ENCODE peak calls at places on chromosomes 2 and 18, in eight cellular contexts. One of them, this sample, is unnamed.

GRCh38 chr2:124269348-124269747 is 244.3 kb downstream of the CNTNAP5 start:
- DNase-seq in left ventricle myocardium inferior: no peak
- DNase-seq in pancreas: no peak
- DNase-seq in glutamatergic neuron: no peak
- DNase-seq in nephron progenitor cell: no peak
- DNase-seq in RWPE1: no peak
- DNase-seq in endothelial cell: no peak
- DNase-seq in heart left ventricle: no peak
- DNase-seq in this sample: no peak

GRCh38 chr2:215967590-215968373 is 45.6 kb downstream of the MREG start:
- DNase-seq in left ventricle myocardium inferior: no peak
- DNase-seq in pancreas: no peak
- DNase-seq in glutamatergic neuron: no peak
- DNase-seq in nephron progenitor cell: no peak
- DNase-seq in RWPE1: no peak
- DNase-seq in endothelial cell: no peak
- DNase-seq in heart left ventricle: no peak
- DNase-seq in this sample: peak

GRCh38 chr2:6372317-6372903 is 493.3 kb downstream of the CMPK2 start:
- DNase-seq in left ventricle myocardium inferior: no peak
- DNase-seq in pancreas: no peak
- DNase-seq in glutamatergic neuron: no peak
- DNase-seq in nephron progenitor cell: no peak
- DNase-seq in RWPE1: peak
- DNase-seq in endothelial cell: no peak
- DNase-seq in heart left ventricle: no peak
- DNase-seq in this sample: no peak

GRCh38 chr18:13889661-13890060 is 25.7 kb downstream of the MC2R start:
- DNase-seq in left ventricle myocardium inferior: no peak
- DNase-seq in pancreas: no peak
- DNase-seq in glutamatergic neuron: no peak
- DNase-seq in nephron progenitor cell: no peak
- DNase-seq in RWPE1: peak
- DNase-seq in endothelial cell: no peak
- DNase-seq in heart left ventricle: no peak
- DNase-seq in this sample: peak

GRCh38 chr2:39530423-39530866 is 93.4 kb upstream of the MAP4K3 start:
- DNase-seq in left ventricle myocardium inferior: no peak
- DNase-seq in pancreas: no peak
- DNase-seq in glutamatergic neuron: no peak
- DNase-seq in nephron progenitor cell: no peak
- DNase-seq in RWPE1: no peak
- DNase-seq in endothelial cell: no peak
- DNase-seq in heart left ventricle: no peak
- DNase-seq in this sample: peak

GRCh38 chr2:120429586-120430500 is 83.9 kb downstream of the INHBB start:
- DNase-seq in left ventricle myocardium inferior: no peak
- DNase-seq in pancreas: no peak
- DNase-seq in glutamatergic neuron: peak
- DNase-seq in nephron progenitor cell: no peak
- DNase-seq in RWPE1: no peak
- DNase-seq in endothelial cell: no peak
- DNase-seq in heart left ventricle: no peak
- DNase-seq in this sample: no peak

GRCh38 chr2:112884869-112885502 is 26.0 kb upstream of the IL37 start:
- DNase-seq in left ventricle myocardium inferior: peak
- DNase-seq in pancreas: peak
- DNase-seq in glutamatergic neuron: peak
- DNase-seq in nephron progenitor cell: peak
- DNase-seq in RWPE1: peak
- DNase-seq in endothelial cell: peak
- DNase-seq in heart left ventricle: peak
- DNase-seq in this sample: peak

GRCh38 chr18:49491857-49492693 is 5.0 kb upstream of the C18orf32 start:
- DNase-seq in left ventricle myocardium inferior: peak
- DNase-seq in pancreas: peak
- DNase-seq in glutamatergic neuron: peak
- DNase-seq in nephron progenitor cell: peak
- DNase-seq in RWPE1: peak
- DNase-seq in endothelial cell: peak
- DNase-seq in heart left ventricle: peak
- DNase-seq in this sample: peak

GRCh38 chr2:102637358-102637757 is 18.0 kb downstream of the SLC9A2 start:
- DNase-seq in left ventricle myocardium inferior: no peak
- DNase-seq in pancreas: no peak
- DNase-seq in glutamatergic neuron: no peak
- DNase-seq in nephron progenitor cell: no peak
- DNase-seq in RWPE1: no peak
- DNase-seq in endothelial cell: no peak
- DNase-seq in heart left ventricle: no peak
- DNase-seq in this sample: no peak

GRCh38 chr18:3495691-3496090 is 45.7 kb downstream of the TGIF1 start:
- DNase-seq in left ventricle myocardium inferior: no peak
- DNase-seq in pancreas: no peak
- DNase-seq in glutamatergic neuron: no peak
- DNase-seq in nephron progenitor cell: no peak
- DNase-seq in RWPE1: no peak
- DNase-seq in endothelial cell: no peak
- DNase-seq in heart left ventricle: no peak
- DNase-seq in this sample: no peak

GRCh38 chr2:2706306-2706705 is 375.2 kb upstream of the MYT1L start:
- DNase-seq in left ventricle myocardium inferior: no peak
- DNase-seq in pancreas: no peak
- DNase-seq in glutamatergic neuron: no peak
- DNase-seq in nephron progenitor cell: no peak
- DNase-seq in RWPE1: no peak
- DNase-seq in endothelial cell: no peak
- DNase-seq in heart left ventricle: no peak
- DNase-seq in this sample: peak

GRCh38 chr2:239805043-239805329 is 220.2 kb downstream of the NDUFA10 start:
- DNase-seq in left ventricle myocardium inferior: no peak
- DNase-seq in pancreas: no peak
- DNase-seq in glutamatergic neuron: no peak
- DNase-seq in nephron progenitor cell: no peak
- DNase-seq in RWPE1: no peak
- DNase-seq in endothelial cell: no peak
- DNase-seq in heart left ventricle: no peak
- DNase-seq in this sample: no peak

GRCh38 chr2:204072443-204073324 is 136.1 kb downstream of the ICOS start:
- DNase-seq in left ventricle myocardium inferior: no peak
- DNase-seq in pancreas: peak
- DNase-seq in glutamatergic neuron: peak
- DNase-seq in nephron progenitor cell: peak
- DNase-seq in RWPE1: no peak
- DNase-seq in endothelial cell: peak
- DNase-seq in heart left ventricle: no peak
- DNase-seq in this sample: peak

GRCh38 chr2:205644018-205644417 is 38.3 kb upstream of the NRP2 start:
- DNase-seq in left ventricle myocardium inferior: no peak
- DNase-seq in pancreas: no peak
- DNase-seq in glutamatergic neuron: no peak
- DNase-seq in nephron progenitor cell: no peak
- DNase-seq in RWPE1: peak
- DNase-seq in endothelial cell: no peak
- DNase-seq in heart left ventricle: no peak
- DNase-seq in this sample: no peak

GRCh38 chr2:176592230-176592629 is 323.0 kb downstream of the MTX2 start:
- DNase-seq in left ventricle myocardium inferior: no peak
- DNase-seq in pancreas: no peak
- DNase-seq in glutamatergic neuron: no peak
- DNase-seq in nephron progenitor cell: no peak
- DNase-seq in RWPE1: no peak
- DNase-seq in endothelial cell: no peak
- DNase-seq in heart left ventricle: no peak
- DNase-seq in this sample: no peak

GRCh38 chr18:59044855-59045254 is 94.8 kb upstream of the SEC11C start:
- DNase-seq in left ventricle myocardium inferior: no peak
- DNase-seq in pancreas: no peak
- DNase-seq in glutamatergic neuron: no peak
- DNase-seq in nephron progenitor cell: no peak
- DNase-seq in RWPE1: no peak
- DNase-seq in endothelial cell: no peak
- DNase-seq in heart left ventricle: no peak
- DNase-seq in this sample: no peak

GRCh38 chr2:239246723-239247122 is 154.1 kb downstream of the HDAC4 start:
- DNase-seq in left ventricle myocardium inferior: no peak
- DNase-seq in pancreas: peak
- DNase-seq in glutamatergic neuron: no peak
- DNase-seq in nephron progenitor cell: no peak
- DNase-seq in RWPE1: peak
- DNase-seq in endothelial cell: no peak
- DNase-seq in heart left ventricle: no peak
- DNase-seq in this sample: no peak

GRCh38 chr2:106095478-106096392 is 98.4 kb downstream of the UXS1 start:
- DNase-seq in left ventricle myocardium inferior: no peak
- DNase-seq in pancreas: no peak
- DNase-seq in glutamatergic neuron: no peak
- DNase-seq in nephron progenitor cell: no peak
- DNase-seq in RWPE1: no peak
- DNase-seq in endothelial cell: no peak
- DNase-seq in heart left ventricle: no peak
- DNase-seq in this sample: no peak

GRCh38 chr2:18842836-18843235 is 253.5 kb upstream of the NT5C1B start:
- DNase-seq in left ventricle myocardium inferior: no peak
- DNase-seq in pancreas: no peak
- DNase-seq in glutamatergic neuron: no peak
- DNase-seq in nephron progenitor cell: no peak
- DNase-seq in RWPE1: no peak
- DNase-seq in endothelial cell: no peak
- DNase-seq in heart left ventricle: no peak
- DNase-seq in this sample: no peak

DNA sequence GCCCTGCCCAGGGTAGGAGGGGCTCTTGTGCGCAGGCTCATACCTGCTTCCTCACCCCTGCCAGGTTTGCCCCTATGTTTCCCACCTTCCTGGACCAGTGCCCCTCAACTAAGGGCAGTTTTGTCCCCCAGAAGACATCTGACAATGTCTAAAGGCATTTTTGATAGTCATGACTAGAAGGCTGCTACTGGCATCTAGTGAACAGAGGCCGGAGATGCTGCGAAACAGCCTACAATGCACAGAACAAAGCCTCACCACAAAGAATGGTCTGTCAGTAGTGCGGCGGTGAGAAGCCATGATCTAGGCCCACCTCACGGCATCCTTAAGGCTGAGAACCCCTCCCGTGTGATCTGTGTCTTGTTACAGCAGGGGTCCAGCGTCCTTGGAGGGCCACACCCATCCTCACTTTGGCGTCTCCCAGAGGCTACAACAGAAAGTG is 96.0 kb downstream of the TMEM17 start:
- DNase-seq in left ventricle myocardium inferior: no peak
- DNase-seq in pancreas: no peak
- DNase-seq in glutamatergic neuron: no peak
- DNase-seq in nephron progenitor cell: no peak
- DNase-seq in RWPE1: no peak
- DNase-seq in endothelial cell: no peak
- DNase-seq in heart left ventricle: no peak
- DNase-seq in this sample: peak
- TF ChIP-seq CTCF in left ventricle myocardium inferior: peak
- TF ChIP-seq CTCF in pancreas: no peak
- TF ChIP-seq CTCF in glutamatergic neuron: no peak
- TF ChIP-seq CTCF in nephron progenitor cell: no peak
- TF ChIP-seq CTCF in RWPE1: no peak
- TF ChIP-seq CTCF in endothelial cell: no peak
- TF ChIP-seq CTCF in heart left ventricle: no peak
- TF ChIP-seq CTCF in this sample: peak

GRCh38 chr2:4175343-4175742 is 472.0 kb downstream of the DCDC2C start:
- DNase-seq in left ventricle myocardium inferior: no peak
- DNase-seq in pancreas: no peak
- DNase-seq in glutamatergic neuron: no peak
- DNase-seq in nephron progenitor cell: no peak
- DNase-seq in RWPE1: no peak
- DNase-seq in endothelial cell: no peak
- DNase-seq in heart left ventricle: no peak
- DNase-seq in this sample: no peak
- TF ChIP-seq CTCF in left ventricle myocardium inferior: no peak
- TF ChIP-seq CTCF in pancreas: no peak
- TF ChIP-seq CTCF in glutamatergic neuron: no peak
- TF ChIP-seq CTCF in nephron progenitor cell: no peak
- TF ChIP-seq CTCF in RWPE1: no peak
- TF ChIP-seq CTCF in endothelial cell: no peak
- TF ChIP-seq CTCF in heart left ventricle: no peak
- TF ChIP-seq CTCF in this sample: no peak

DNA sequence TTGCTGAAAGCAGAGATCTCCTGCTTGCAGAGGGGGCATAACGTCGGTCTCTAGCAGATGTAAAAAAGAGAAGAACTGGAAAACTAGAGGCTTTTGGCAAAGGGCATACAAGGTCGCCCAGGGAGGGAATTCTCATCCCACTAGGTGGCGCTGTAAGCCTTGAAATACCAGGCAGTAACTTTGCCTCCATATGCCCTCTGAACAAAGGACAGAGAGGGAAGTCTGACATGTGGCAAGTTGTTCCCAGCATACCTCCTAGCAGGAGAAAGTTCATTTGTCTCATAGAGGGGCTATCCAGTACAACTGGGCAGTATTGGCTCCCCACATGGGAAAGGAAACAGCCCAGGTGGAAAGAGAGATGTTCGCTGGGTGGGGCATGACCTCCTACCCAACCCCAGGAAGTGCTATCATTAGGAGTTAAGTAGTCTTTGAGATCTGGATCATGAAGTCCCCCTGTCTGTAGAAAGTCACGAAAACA is 40.0 kb downstream of the STK17B start:
- DNase-seq in left ventricle myocardium inferior: no peak
- DNase-seq in pancreas: no peak
- DNase-seq in glutamatergic neuron: no peak
- DNase-seq in nephron progenitor cell: no peak
- DNase-seq in RWPE1: no peak
- DNase-seq in endothelial cell: no peak
- DNase-seq in heart left ventricle: peak
- DNase-seq in this sample: peak
- TF ChIP-seq CTCF in left ventricle myocardium inferior: peak
- TF ChIP-seq CTCF in pancreas: no peak
- TF ChIP-seq CTCF in glutamatergic neuron: peak
- TF ChIP-seq CTCF in nephron progenitor cell: no peak
- TF ChIP-seq CTCF in RWPE1: no peak
- TF ChIP-seq CTCF in endothelial cell: peak
- TF ChIP-seq CTCF in heart left ventricle: no peak
- TF ChIP-seq CTCF in this sample: peak

DNA sequence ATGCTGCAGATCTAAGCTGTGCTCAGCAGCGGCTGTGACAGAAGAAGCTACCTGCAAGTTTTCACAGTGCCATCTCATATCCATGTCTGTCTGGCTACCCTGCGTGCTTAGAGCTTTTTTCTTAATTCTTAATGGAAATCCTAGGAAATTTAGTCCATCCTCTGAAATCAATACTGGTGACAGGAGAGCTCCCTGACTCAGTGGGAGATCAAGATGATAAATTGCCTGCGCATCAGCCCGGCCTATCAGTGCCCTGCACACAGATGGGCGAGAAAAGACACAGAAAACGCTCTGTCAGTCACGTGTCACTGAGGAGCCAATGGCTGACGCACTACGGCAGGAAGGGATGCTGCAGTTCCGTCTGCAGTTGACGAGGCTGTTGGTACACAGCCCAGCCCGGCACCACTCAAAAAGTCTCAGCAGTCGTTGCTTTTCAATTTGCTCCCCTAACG is 819.6 kb upstream of the FSHR start:
- DNase-seq in left ventricle myocardium inferior: peak
- DNase-seq in pancreas: peak
- DNase-seq in glutamatergic neuron: peak
- DNase-seq in nephron progenitor cell: peak
- DNase-seq in RWPE1: peak
- DNase-seq in endothelial cell: peak
- DNase-seq in heart left ventricle: peak
- DNase-seq in this sample: no peak
- TF ChIP-seq CTCF in left ventricle myocardium inferior: no peak
- TF ChIP-seq CTCF in pancreas: no peak
- TF ChIP-seq CTCF in glutamatergic neuron: no peak
- TF ChIP-seq CTCF in nephron progenitor cell: no peak
- TF ChIP-seq CTCF in RWPE1: no peak
- TF ChIP-seq CTCF in endothelial cell: no peak
- TF ChIP-seq CTCF in heart left ventricle: no peak
- TF ChIP-seq CTCF in this sample: no peak

GRCh38 chr18:69400253-69400975 is at the start of gene DOK6:
- DNase-seq in left ventricle myocardium inferior: peak
- DNase-seq in pancreas: peak
- DNase-seq in glutamatergic neuron: peak
- DNase-seq in nephron progenitor cell: peak
- DNase-seq in RWPE1: no peak
- DNase-seq in endothelial cell: peak
- DNase-seq in heart left ventricle: peak
- DNase-seq in this sample: no peak
- TF ChIP-seq CTCF in left ventricle myocardium inferior: no peak
- TF ChIP-seq CTCF in pancreas: no peak
- TF ChIP-seq CTCF in glutamatergic neuron: no peak
- TF ChIP-seq CTCF in nephron progenitor cell: no peak
- TF ChIP-seq CTCF in RWPE1: no peak
- TF ChIP-seq CTCF in endothelial cell: no peak
- TF ChIP-seq CTCF in heart left ventricle: no peak
- TF ChIP-seq CTCF in this sample: no peak

This sample was measured in NB4.